ENCODE peak calls at places on chromosome 17, in eight cellular contexts. K is CD8-positive, alpha-beta T cell; B is T-helper 17 cell; A is psoas muscle; F is activated naive CD4-positive, alpha-beta T cell treated with anti-CD3 and anti-CD28 coated beads, Interleukin-2, amount 50 U/mL, for 72 hours; Y is RWPE2; X is lower lobe of right lung; C is heart right ventricle. P is an unnamed sample.

GRCh38 chr17:31807846-31808245 is 51.2 kb downstream of the COPRS start:
- ATAC-seq in Y (no peak), C (no peak), B (no peak), K (no peak), F (no peak), A (no peak), X (no peak), P (no peak)

GRCh38 chr17:37292429-37293139 is 83.2 kb upstream of the C17orf78 start:
- ATAC-seq in C (no peak), Y (no peak), A (no peak), K (no peak), X (peak; percentile 47), F (no peak), B (no peak), P (no peak)

GRCh38 chr17:27628376-27628775 is 2.6 kb upstream of the LGALS9 start:
- ATAC-seq in B (no peak), A (no peak), K (no peak), C (no peak), Y (no peak), F (peak; percentile 58), X (no peak), P (no peak)

GRCh38 chr17:64261422-64262124 is 1.5 kb downstream of the TEX2 start:
- ATAC-seq in X (no peak), C (no peak), B (no peak), A (no peak), Y (no peak), K (no peak), F (no peak), P (no peak)

GRCh38 chr17:39722965-39723848 is 7.1 kb downstream of the MIEN1 start:
- ATAC-seq in K (no peak), B (no peak), A (no peak), X (peak; percentile 25), C (peak; percentile 26), F (peak; percentile 51), Y (peak; percentile 41), P (peak; percentile 69)

GRCh38 chr17:57842280-57842679 is 7.6 kb downstream of the MRPS23 start:
- ATAC-seq in C (no peak), Y (no peak), K (no peak), B (no peak), A (no peak), F (no peak), X (no peak), P (no peak)

GRCh38 chr17:50060951-50061712 is 5.2 kb downstream of the ITGA3 start:
- ATAC-seq in K (no peak), B (no peak), F (no peak), A (peak; percentile 58), C (peak; percentile 88), Y (peak; percentile 30), X (peak; percentile 74), P (no peak)

GRCh38 chr17:2967515-2967914 is 95.9 kb downstream of the OR1D5 start:
- ATAC-seq in X (no peak), F (no peak), K (no peak), C (peak; percentile 93), B (no peak), Y (no peak), A (no peak), P (no peak)

GRCh38 chr17:31492880-31493655 is 101.6 kb downstream of the RAB11FIP4 start:
- ATAC-seq in K (peak; percentile 21), B (peak; percentile 41), X (peak; percentile 42), C (no peak), A (no peak), Y (no peak), F (peak; percentile 58), P (peak; percentile 4)

GRCh38 chr17:57600092-57600491 is 145.0 kb downstream of the CCDC182 start:
- ATAC-seq in B (peak; percentile 51), K (peak; percentile 48), A (no peak), Y (no peak), X (peak; percentile 50), C (no peak), F (peak; percentile 52), P (no peak)

GRCh38 chr17:57327176-57327970 is 71.0 kb downstream of the MSI2 start:
- ATAC-seq in X (no peak), C (no peak), Y (no peak), K (no peak), B (no peak), A (no peak), F (peak; percentile 41), P (no peak)

GRCh38 chr17:13635951-13636350 is 34.2 kb upstream of the HS3ST3A1 start:
- ATAC-seq in X (no peak), Y (no peak), B (no peak), F (no peak), C (no peak), K (no peak), A (no peak), P (peak; percentile 48)

GRCh38 chr17:48997827-48998556 is 807 bp downstream of the IGF2BP1 start:
- ATAC-seq in A (peak; percentile 8), Y (peak; percentile 58), C (no peak), K (no peak), B (no peak), F (no peak), X (peak; percentile 36), P (no peak)

GRCh38 chr17:44522883-44523671 is 19.9 kb upstream of the GPATCH8 start:
- ATAC-seq in C (peak; percentile 82), K (no peak), X (peak; percentile 78), F (peak; percentile 85), B (no peak), Y (peak; percentile 84), A (peak; percentile 97), P (peak; percentile 79)

GRCh38 chr17:72123496-72123963 is 2.7 kb downstream of the SOX9 start:
- ATAC-seq in Y (no peak), B (no peak), K (no peak), F (no peak), X (no peak), A (no peak), C (no peak), P (no peak)

GRCh38 chr17:17545031-17545820 is 46.3 kb downstream of the PEMT start:
- ATAC-seq in F (no peak), X (no peak), A (no peak), C (no peak), B (no peak), Y (no peak), K (no peak), P (no peak)

GRCh38 chr17:12402963-12403622 is 262.6 kb upstream of the MYOCD start:
- ATAC-seq in F (no peak), C (no peak), A (no peak), X (no peak), K (no peak), B (no peak), Y (peak; percentile 67), P (no peak)

GRCh38 chr17:40224707-40225092 is 5.6 kb downstream of the WIPF2 start:
- ATAC-seq in A (no peak), B (no peak), C (peak; percentile 50), K (no peak), F (no peak), Y (no peak), X (peak; percentile 81), P (peak; percentile 70)

P was measured in esophagus mucosa.